ENCODE peak calls at places on chromosomes 16 and 17, in nine cellular contexts. C is tibial nerve; L is GM18507; Y is hepatocyte; J is stimulated activated CD4-positive, alpha-beta T cell treated with anti-CD3 and anti-CD28 coated beads, Interleukin-15, amount 100 ng/mL, for 24 hours; D is NCI-H1092; B is head of caudate nucleus; I is activated CD8-positive, alpha-beta T cell treated with anti-CD3 and anti-CD28 coated beads for 36 hours; W is activated CD4-positive, alpha-beta T cell treated with anti-CD3 and anti-CD28 coated beads, Interleukin-2, amount 50 U/mL, for 1 hour. F is an unnamed sample.

GRCh38 chr17:44977065-44977464 is 9.0 kb upstream of the C1QL1 start:
- DNase-seq in B (no peak), Y (no peak), L (no peak), C (no peak), J (no peak), I (no peak), W (no peak), D (no peak), F (no peak)

GRCh38 chr17:2466936-2467335 is 44.8 kb downstream of the METTL16 start:
- DNase-seq in Y (no peak), J (no peak), B (no peak), L (no peak), W (no peak), I (no peak), D (no peak), C (no peak), F (no peak)

GRCh38 chr16:24988593-24989338 is 26.4 kb downstream of the ARHGAP17 start:
- DNase-seq in C (peak), W (no peak), J (peak), B (peak), L (no peak), Y (peak), I (peak), D (no peak), F (no peak)

GRCh38 chr17:40317345-40317873 is 8.4 kb downstream of the RARA start:
- DNase-seq in J (peak), C (no peak), L (no peak), B (no peak), I (peak), W (peak), Y (peak), D (no peak), F (peak)

GRCh38 chr17:57408064-57408811 is 151.9 kb downstream of the MSI2 start:
- DNase-seq in Y (peak), W (no peak), B (peak), L (no peak), I (peak), D (peak), C (no peak), J (peak), F (no peak)

GRCh38 chr17:74337834-74338500 is 11.9 kb downstream of the KIF19 start:
- DNase-seq in I (no peak), L (no peak), B (peak), J (no peak), W (no peak), D (peak), Y (no peak), C (no peak), F (no peak)

GRCh38 chr16:3590736-3591435 is 13.7 kb upstream of the NLRC3 start:
- DNase-seq in L (no peak), W (no peak), C (no peak), B (no peak), Y (no peak), D (no peak), J (no peak), I (no peak), F (no peak)

GRCh38 chr17:31506517-31506916 is 115.0 kb downstream of the RAB11FIP4 start:
- DNase-seq in J (no peak), L (no peak), I (no peak), B (no peak), D (no peak), Y (no peak), C (no peak), W (no peak), F (no peak)

GRCh38 chr16:67910162-67910561 is 17.1 kb downstream of the PSKH1 start:
- DNase-seq in Y (peak), L (no peak), J (no peak), W (no peak), C (no peak), B (peak), I (peak), D (no peak), F (no peak)

GRCh38 chr17:35963663-35964062 is 17.6 kb downstream of the CCL16 start:
- DNase-seq in J (no peak), Y (no peak), C (no peak), B (no peak), W (no peak), D (no peak), L (no peak), I (no peak), F (no peak)

GRCh38 chr16:2495041-2495440 is 18.7 kb upstream of the ATP6V0C start:
- DNase-seq in W (no peak), D (no peak), B (no peak), J (no peak), L (no peak), C (no peak), I (no peak), Y (no peak), F (no peak)

GRCh38 chr16:17407321-17407720 is 63.4 kb downstream of the XYLT1 start:
- DNase-seq in Y (no peak), B (no peak), L (no peak), J (no peak), D (no peak), C (no peak), W (no peak), I (no peak), F (no peak)

GRCh38 chr16:11315499-11315898 is 29.8 kb upstream of the RMI2 start:
- DNase-seq in I (no peak), L (no peak), C (no peak), J (no peak), W (no peak), D (no peak), B (no peak), Y (peak), F (peak)

GRCh38 chr17:1485311-1485747 is 7.2 kb downstream of the MYO1C start:
- DNase-seq in L (no peak), J (peak), W (peak), I (peak), Y (peak), B (no peak), C (no peak), D (no peak), F (peak)

F was measured in endothelial cell.